ENCODE peak calls at places on chromosomes 2 and 18, in ten cellular contexts. S is right lobe of liver, Q is transverse colon, N is tibial artery, B is thoracic aorta, H is adrenal gland, X is H9, C is psoas muscle, W is hepatocyte, Y is pancreas. Z is an unnamed sample. For H3K9me3 and H3K4me1, the result is how much of the 10 kb centered on the place peaks cover.

GRCh38 chr2:66532972-66533868 is 98.3 kb downstream of the MEIS1 start:
- DNase-seq in S (no peak), Q (no peak), N (no peak), B (no peak), H (peak), X (no peak), C (no peak), W (no peak), Y (no peak), Z (no peak)

GRCh38 chr2:112048887-112049286 is 6.2 kb upstream of the TMEM87B start:
- DNase-seq in S (no peak), Q (peak), N (no peak), B (no peak), H (no peak), X (no peak), C (no peak), W (peak), Y (peak), Z (no peak)

GRCh38 chr2:41962912-41963652 is 84.7 kb upstream of the PKDCC start:
- DNase-seq in S (no peak), Q (no peak), N (no peak), B (no peak), H (no peak), X (no peak), C (no peak), W (no peak), Y (no peak), Z (no peak)

GRCh38 chr2:30149513-30149912 is 2.7 kb downstream of the YPEL5 start:
- DNase-seq in S (no peak), Q (no peak), N (no peak), B (no peak), H (no peak), X (peak), C (no peak), W (peak), Y (no peak), Z (no peak)

GRCh38 chr2:168738057-168738456 is 64.4 kb upstream of the NOSTRIN start:
- DNase-seq in S (no peak), Q (peak), N (no peak), B (no peak), H (no peak), X (no peak), C (no peak), W (no peak), Y (no peak), Z (no peak)

GRCh38 chr2:111157798-111158197 is 37.1 kb downstream of the BCL2L11 start:
- DNase-seq in S (no peak), Q (peak), N (no peak), B (no peak), H (no peak), X (no peak), C (no peak), W (no peak), Y (no peak), Z (no peak)

GRCh38 chr2:7707723-7708122 is 790.5 kb downstream of the RNF144A start:
- DNase-seq in S (no peak), Q (no peak), N (no peak), B (no peak), H (no peak), X (no peak), C (no peak), W (no peak), Y (no peak), Z (no peak)

GRCh38 chr18:65260030-65260429 is 490.8 kb upstream of the CDH7 start:
- DNase-seq in S (no peak), Q (no peak), N (no peak), B (no peak), H (no peak), X (no peak), C (no peak), W (no peak), Y (no peak), Z (no peak)

GRCh38 chr18:32445846-32446245 is 24.8 kb downstream of the GAREM1 start:
- DNase-seq in S (no peak), Q (no peak), N (no peak), B (no peak), H (no peak), X (no peak), C (no peak), W (no peak), Y (no peak), Z (no peak)

GRCh38 chr18:69590150-69590549 is 189.5 kb downstream of the DOK6 start:
- DNase-seq in S (no peak), Q (no peak), N (no peak), B (no peak), H (no peak), X (no peak), C (no peak), W (no peak), Y (no peak), Z (no peak)

GRCh38 chr2:26884486-26884885 is 36.6 kb downstream of the DPYSL5 start:
- DNase-seq in S (no peak), Q (no peak), N (no peak), B (no peak), H (no peak), X (no peak), C (no peak), W (no peak), Y (no peak), Z (no peak)

GRCh38 chr2:233380132-233381012 is 26.1 kb downstream of the DGKD start:
- DNase-seq in S (no peak), Q (no peak), N (no peak), B (no peak), H (no peak), X (no peak), C (no peak), W (no peak), Y (no peak), Z (no peak)

GRCh38 chr2:85134255-85135065 is 1.3 kb downstream of the TCF7L1 start:
- DNase-seq in S (no peak), Q (peak), N (peak), B (no peak), H (no peak), X (peak), C (peak), W (peak), Y (peak), Z (peak)

GRCh38 chr18:52536039-52536438 is 196.0 kb downstream of the DCC start:
- DNase-seq in S (no peak), Q (no peak), N (no peak), B (no peak), H (no peak), X (no peak), C (no peak), W (no peak), Y (no peak), Z (no peak)

GRCh38 chr2:46144133-46144800 is 152.9 kb upstream of the EPAS1 start:
- DNase-seq in S (no peak), Q (no peak), N (no peak), B (no peak), H (no peak), X (no peak), C (no peak), W (no peak), Y (no peak), Z (no peak)

GRCh38 chr2:493278-493677 is 183.9 kb downstream of the TMEM18 start:
- DNase-seq in S (no peak), Q (no peak), N (no peak), B (no peak), H (no peak), X (no peak), C (no peak), W (no peak), Y (no peak), Z (no peak)

GRCh38 chr18:55587341-55588000 is 521 bp downstream of the TCF4 start:
- DNase-seq in S (no peak), Q (no peak), N (no peak), B (no peak), H (peak), X (peak), C (no peak), W (peak), Y (no peak), Z (no peak)

GRCh38 chr2:105584437-105585010 is 160.2 kb upstream of the NCK2 start:
- DNase-seq in S (no peak), Q (no peak), N (no peak), B (no peak), H (no peak), X (no peak), C (no peak), W (no peak), Y (no peak), Z (no peak)

GRCh38 chr2:203890733-203891132 is 23.2 kb downstream of the CTLA4 start:
- DNase-seq in S (no peak), Q (no peak), N (no peak), B (no peak), H (no peak), X (no peak), C (no peak), W (no peak), Y (no peak), Z (no peak)

GRCh38 chr2:226791487-226792081 is 8.0 kb downstream of the IRS1 start:
- DNase-seq in S (peak), Q (peak), N (peak), B (peak), H (peak), X (peak), C (peak), W (peak), Y (peak), Z (peak)

GRCh38 chr2:16853088-16853487 is 187.5 kb upstream of the CYRIA start:
- DNase-seq in S (no peak), Q (no peak), N (no peak), B (no peak), H (no peak), X (no peak), C (no peak), W (no peak), Y (no peak), Z (no peak)

GRCh38 chr18:23207191-23207955 is 72.1 kb downstream of the CABLES1 start:
- DNase-seq in S (no peak), Q (no peak), N (no peak), B (no peak), H (no peak), X (peak), C (no peak), W (no peak), Y (no peak), Z (no peak)

GRCh38 chr2:39665811-39666488 is at the start of gene TMEM178A:
- DNase-seq in S (no peak), Q (no peak), N (no peak), B (no peak), H (no peak), X (peak), C (peak), W (peak), Y (no peak), Z (no peak)

GRCh38 chr2:233538741-233539140 is 27.8 kb downstream of the USP40 start:
- DNase-seq in S (no peak), Q (no peak), N (no peak), B (no peak), H (no peak), X (no peak), C (no peak), W (no peak), Y (no peak), Z (no peak)

GRCh38 chr2:222052934-222053367 is 245.8 kb downstream of the PAX3 start:
- DNase-seq in S (no peak), Q (peak), N (no peak), B (no peak), H (no peak), X (peak), C (no peak), W (no peak), Y (no peak), Z (no peak)

GRCh38 chr2:44952806-44953685 is 11.5 kb downstream of the SIX3 start:
- DNase-seq in S (no peak), Q (no peak), N (no peak), B (no peak), H (no peak), X (peak), C (peak), W (no peak), Y (no peak), Z (no peak)

GRCh38 chr2:219003267-219003634 is 10.0 kb upstream of the CRYBA2 start:
- DNase-seq in S (no peak), Q (no peak), N (no peak), B (no peak), H (no peak), X (no peak), C (no peak), W (no peak), Y (no peak), Z (no peak)
- TF ChIP-seq CTCF in S (no peak), Q (no peak), N (no peak), B (no peak), H (no peak), X (no peak), C (no peak), W (no peak), Y (peak), Z (peak)

DNA sequence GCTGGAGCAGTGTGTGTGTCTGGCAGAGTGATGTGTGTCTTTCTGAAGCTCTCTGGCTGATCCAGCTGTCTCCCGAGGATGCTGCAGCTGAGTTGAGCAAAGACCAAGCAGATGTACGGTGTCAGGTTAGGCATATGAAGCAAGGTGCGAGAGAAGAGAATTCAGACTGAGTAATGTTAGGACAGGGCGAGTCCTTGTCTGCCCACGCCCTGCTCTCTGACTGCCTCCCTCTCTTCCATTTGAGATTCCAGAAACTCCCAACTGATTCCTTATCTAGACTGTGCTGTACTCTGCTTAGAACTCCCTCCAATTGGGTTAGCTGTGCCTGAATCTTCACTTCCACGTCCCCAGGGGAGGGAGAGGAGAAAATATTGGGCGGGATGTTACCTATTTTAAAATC is 25.7 kb upstream of the LPIN1 start:
- DNase-seq in S (no peak), Q (no peak), N (no peak), B (no peak), H (no peak), X (no peak), C (no peak), W (no peak), Y (no peak), Z (no peak)
- H3K9me3 ChIP-seq in S (under half), Q (under half), N (under half), B (under half), H (under half), X (under half), C (under half), W (under half), Y (under half), Z (under half)

GRCh38 chr2:113075600-113075999 is 7.8 kb downstream of the IL1F10 start:
- DNase-seq in S (no peak), Q (no peak), N (no peak), B (no peak), H (no peak), X (no peak), C (no peak), W (no peak), Y (no peak), Z (no peak)

GRCh38 chr2:113077921-113078320 is 10.2 kb downstream of the IL1F10 start:
- DNase-seq in S (no peak), Q (no peak), N (no peak), B (no peak), H (no peak), X (no peak), C (no peak), W (no peak), Y (no peak), Z (no peak)

GRCh38 chr2:113078350-113078839 is 10.6 kb downstream of the IL1F10 start:
- DNase-seq in S (no peak), Q (no peak), N (no peak), B (no peak), H (no peak), X (no peak), C (no peak), W (no peak), Y (no peak), Z (no peak)

GRCh38 chr2:113079123-113079522 is 11.4 kb downstream of the IL1F10 start:
- DNase-seq in S (no peak), Q (no peak), N (no peak), B (no peak), H (no peak), X (no peak), C (no peak), W (no peak), Y (no peak), Z (no peak)

DNA sequence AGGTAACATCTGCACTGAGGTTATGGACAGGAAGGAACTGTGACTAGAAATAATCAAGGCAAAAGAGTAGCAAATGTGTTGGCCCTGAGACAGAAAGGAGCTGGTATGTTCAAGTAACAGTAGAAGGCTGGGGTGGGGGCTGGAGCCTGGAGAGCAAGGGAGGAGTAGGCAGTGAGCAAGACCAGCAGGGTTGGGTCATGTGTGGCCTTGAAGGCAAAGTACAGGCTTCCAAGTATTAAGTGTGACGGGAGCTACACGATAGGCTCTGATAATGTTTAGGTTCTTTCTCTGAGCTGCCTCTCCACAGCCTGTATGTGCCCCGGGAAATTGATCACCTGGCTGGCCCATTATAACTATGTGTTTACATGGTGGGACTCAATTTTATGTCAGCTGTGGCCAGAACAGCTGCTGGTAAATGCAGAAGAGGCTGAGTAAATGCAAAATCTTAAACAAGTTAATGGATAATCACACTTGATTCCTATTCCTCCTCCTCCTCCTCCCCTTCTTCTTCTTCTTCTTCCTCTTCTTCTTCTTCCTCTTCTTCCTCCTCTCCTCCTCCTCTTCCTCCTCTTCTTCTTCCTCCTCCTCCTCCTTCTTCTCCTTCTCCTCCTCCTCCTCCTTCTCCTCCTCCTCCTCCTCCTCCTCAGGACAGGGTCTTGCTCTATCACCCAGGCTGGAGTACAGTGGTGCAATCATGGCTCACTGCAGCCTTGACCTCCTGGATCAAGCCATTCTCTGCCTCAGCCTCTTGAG is 9.3 kb downstream of the IL1F10 start:
- DNase-seq in S (no peak), Q (no peak), N (no peak), B (no peak), H (peak), X (no peak), C (no peak), W (peak), Y (peak), Z (no peak)
- H3K4me1 ChIP-seq in S (under half), Q (under half), N (under half), B (under half), H (under half), X (under half), C (under half), W (under half), Y (under half), Z (under half)

GRCh38 chr2:117918608-117919007 is 95.3 kb downstream of the CCDC93 start:
- DNase-seq in S (no peak), Q (peak), N (no peak), B (no peak), H (no peak), X (no peak), C (no peak), W (no peak), Y (no peak), Z (no peak)

GRCh38 chr2:117921520-117921919 is 92.3 kb downstream of the CCDC93 start:
- DNase-seq in S (no peak), Q (no peak), N (no peak), B (no peak), H (peak), X (no peak), C (no peak), W (no peak), Y (no peak), Z (no peak)

DNA sequence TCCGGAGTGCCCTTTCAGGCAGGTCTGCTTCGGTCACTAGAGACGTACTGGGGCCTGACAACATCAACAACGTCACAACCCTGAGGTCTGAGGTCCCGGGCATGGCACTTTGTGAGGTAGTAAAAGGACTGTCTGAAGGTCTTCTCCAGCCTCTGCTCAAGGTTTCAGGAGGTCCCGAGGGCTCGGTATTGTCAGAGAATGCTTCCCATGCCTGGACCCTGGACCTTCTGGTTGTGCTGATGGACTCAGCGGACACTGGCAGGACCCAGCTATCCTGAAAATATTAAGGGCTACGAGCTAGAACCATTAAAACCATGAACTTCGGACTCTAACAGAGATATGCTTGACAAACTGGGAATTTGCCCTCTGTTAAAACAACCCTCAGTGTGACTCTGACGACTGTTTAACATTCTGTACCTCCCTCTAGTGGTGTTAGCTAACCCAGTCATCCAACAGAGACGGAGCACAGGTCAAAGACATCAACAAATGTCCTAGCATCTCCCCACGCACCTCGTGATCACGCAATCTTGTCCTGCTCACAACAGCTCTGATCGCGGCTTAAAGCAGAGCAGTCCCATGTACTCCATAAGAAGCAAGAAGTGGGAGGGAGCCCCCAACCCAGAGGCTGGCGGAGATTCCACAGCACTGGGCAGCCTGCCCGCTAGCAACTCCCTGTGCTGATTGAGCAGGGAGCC is 96.5 kb downstream of the CCDC93 start:
- DNase-seq in S (no peak), Q (no peak), N (no peak), B (no peak), H (no peak), X (no peak), C (no peak), W (peak), Y (no peak), Z (no peak)
- TF ChIP-seq CTCF in S (peak), Q (no peak), N (no peak), B (no peak), H (no peak), X (peak), C (no peak), W (peak), Y (no peak), Z (no peak)

GRCh38 chr2:31693882-31694281 is 113.1 kb upstream of the SRD5A2 start:
- DNase-seq in S (no peak), Q (no peak), N (no peak), B (no peak), H (no peak), X (no peak), C (no peak), W (no peak), Y (no peak), Z (no peak)

DNA sequence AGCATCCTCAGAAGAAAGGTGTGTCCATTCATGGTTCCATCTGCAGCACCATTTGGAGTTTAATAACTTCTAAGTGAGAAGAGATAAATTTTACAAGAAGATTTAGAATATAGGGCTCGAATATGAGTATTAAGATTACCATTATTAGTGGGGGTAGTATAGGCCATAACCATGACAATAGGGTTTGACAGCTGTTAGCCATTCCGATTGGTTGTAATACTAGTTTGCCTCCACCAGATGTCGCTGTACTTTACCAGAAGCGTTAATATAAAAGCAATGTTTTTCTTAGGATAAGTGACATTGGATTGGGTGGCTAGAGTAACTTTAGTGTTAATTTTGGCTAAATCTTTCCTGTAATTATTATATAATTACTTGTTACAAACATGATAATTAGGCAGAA is 107.5 kb upstream of the SRD5A2 start:
- DNase-seq in S (no peak), Q (no peak), N (no peak), B (no peak), H (no peak), X (no peak), C (no peak), W (no peak), Y (no peak), Z (no peak)
- H3K9me3 ChIP-seq in S (under half), Q (under half), N (under half), B (under half), H (under half), X (half or more), C (under half), W (under half), Y (under half), Z (half or more)

Z was measured in mucosa of descending colon.